ENCODE peak calls at places on chromosomes 4 and X, in four cellular contexts. I is HT-29, D is T1000, P is T-helper 1 cell. V is an unnamed sample.

GRCh38 chr4:107950746-107951540 is 19.6 kb downstream of the CYP2U1 start:
- DNase-seq in I (no peak), P (no peak), D (no peak), V (no peak)

GRCh38 chr4:62871057-62871456 is 1538.2 kb downstream of the TECRL start:
- DNase-seq in P (no peak), D (no peak), I (peak), V (no peak)

GRCh38 chrX:17725176-17725575 is 12.1 kb upstream of the SCML1 start:
- DNase-seq in I (no peak), P (no peak), D (no peak), V (no peak)

GRCh38 chr4:242121-242848 is 63.0 kb downstream of the ZNF732 start:
- DNase-seq in I (peak), D (peak), P (peak), V (no peak)

GRCh38 chr4:786861-787300 is 39.0 kb downstream of the CPLX1 start:
- DNase-seq in D (no peak), I (no peak), P (no peak), V (no peak)

GRCh38 chr4:99383833-99384392 is 31.4 kb upstream of the ADH1C start:
- DNase-seq in I (no peak), D (no peak), P (no peak), V (no peak)

GRCh38 chr4:171308661-171309060 is 504.5 kb upstream of the GALNTL6 start:
- DNase-seq in D (no peak), P (no peak), I (no peak), V (no peak)

GRCh38 chr4:53767503-53767902 is 176.2 kb upstream of the LNX1 start:
- DNase-seq in D (no peak), P (no peak), I (no peak), V (no peak)

GRCh38 chrX:11886745-11887144 is 128.7 kb downstream of the MSL3 start:
- DNase-seq in D (no peak), I (no peak), P (no peak), V (peak)

GRCh38 chr4:27006646-27007045 is 146.0 kb downstream of the STIM2 start:
- DNase-seq in D (no peak), P (no peak), I (no peak), V (no peak)

GRCh38 chrX:19682712-19683331 is 167.5 kb upstream of the MAP3K15 start:
- DNase-seq in I (peak), P (peak), D (peak), V (peak)

GRCh38 chr4:1748465-1748995 is 27.2 kb downstream of the TACC3 start:
- DNase-seq in D (peak), I (peak), P (peak), V (peak)

GRCh38 chr4:168654206-168655174 is 157.6 kb downstream of the PALLD start:
- DNase-seq in D (no peak), I (no peak), P (no peak), V (no peak)

GRCh38 chr4:102076622-102077021 is 268.7 kb downstream of the SLC39A8 start:
- DNase-seq in I (no peak), P (no peak), D (no peak), V (no peak)

GRCh38 chr4:80500593-80500992 is 165.1 kb downstream of the CFAP299 start:
- DNase-seq in I (no peak), D (no peak), P (no peak), V (no peak)

GRCh38 chrX:54509401-54509800 is 13.4 kb upstream of the FGD1 start:
- DNase-seq in D (no peak), P (no peak), I (no peak), V (peak)

GRCh38 chr4:46270986-46271596 is 118.8 kb downstream of the GABRA2 start:
- DNase-seq in D (no peak), P (no peak), I (peak), V (no peak)

GRCh38 chr4:61662362-61662761 is 462.2 kb downstream of the ADGRL3 start:
- DNase-seq in P (no peak), D (no peak), I (no peak), V (no peak)

GRCh38 chr4:142315999-142316398 is 530.1 kb downstream of the INPP4B start:
- DNase-seq in I (no peak), P (no peak), D (no peak), V (no peak)

GRCh38 chr4:29423836-29424721 is 1296.1 kb upstream of the PCDH7 start:
- DNase-seq in D (peak), P (no peak), I (no peak), V (no peak)

GRCh38 chr4:8547912-8548730 is 32.1 kb upstream of the GPR78 start:
- DNase-seq in I (no peak), D (peak), P (no peak), V (peak)

GRCh38 chr4:10853196-10853595 is 168.6 kb upstream of the CLNK start:
- DNase-seq in P (no peak), D (no peak), I (no peak), V (no peak)

GRCh38 chr4:39066371-39066770 is 4.3 kb downstream of the KLHL5 start:
- DNase-seq in D (no peak), I (no peak), P (no peak), V (no peak)

V was measured in SJSA1.